ENCODE peak calls at places on chromosomes 7 and 10, in six cellular contexts. One of them, this sample, is unnamed. For H3K4me1, the result is how much of the 10 kb centered on the place peaks cover.

GRCh38 chr10:122034149-122034756 is 45.3 kb downstream of the TACC2 start:
- DNase-seq in OCI-LY7: no peak
- DNase-seq in right lobe of liver: no peak
- DNase-seq in sigmoid colon: no peak
- DNase-seq in adrenal gland: no peak
- DNase-seq in heart right ventricle: no peak
- DNase-seq in this sample: no peak

GRCh38 chr10:28580825-28581224 is 47.9 kb downstream of the WAC start:
- DNase-seq in OCI-LY7: no peak
- DNase-seq in right lobe of liver: no peak
- DNase-seq in sigmoid colon: no peak
- DNase-seq in adrenal gland: no peak
- DNase-seq in heart right ventricle: no peak
- DNase-seq in this sample: no peak

GRCh38 chr10:85873063-85873462 is 493.5 kb downstream of the GRID1 start:
- DNase-seq in OCI-LY7: no peak
- DNase-seq in right lobe of liver: no peak
- DNase-seq in sigmoid colon: no peak
- DNase-seq in adrenal gland: no peak
- DNase-seq in heart right ventricle: no peak
- DNase-seq in this sample: no peak

GRCh38 chr7:157018997-157019591 is 8.6 kb upstream of the MNX1 start:
- DNase-seq in OCI-LY7: no peak
- DNase-seq in right lobe of liver: no peak
- DNase-seq in sigmoid colon: no peak
- DNase-seq in adrenal gland: no peak
- DNase-seq in heart right ventricle: no peak
- DNase-seq in this sample: no peak

GRCh38 chr7:5442757-5443305 is 19.2 kb upstream of the TNRC18 start:
- DNase-seq in OCI-LY7: no peak
- DNase-seq in right lobe of liver: no peak
- DNase-seq in sigmoid colon: no peak
- DNase-seq in adrenal gland: no peak
- DNase-seq in heart right ventricle: no peak
- DNase-seq in this sample: no peak

GRCh38 chr7:3194501-3195141 is 106.4 kb upstream of the SDK1 start:
- DNase-seq in OCI-LY7: no peak
- DNase-seq in right lobe of liver: no peak
- DNase-seq in sigmoid colon: no peak
- DNase-seq in adrenal gland: no peak
- DNase-seq in heart right ventricle: no peak
- DNase-seq in this sample: no peak

GRCh38 chr7:158432369-158433270 is 155.0 kb downstream of the PTPRN2 start:
- DNase-seq in OCI-LY7: no peak
- DNase-seq in right lobe of liver: no peak
- DNase-seq in sigmoid colon: peak
- DNase-seq in adrenal gland: no peak
- DNase-seq in heart right ventricle: no peak
- DNase-seq in this sample: no peak

GRCh38 chr10:118272090-118272775 is 69.9 kb downstream of the FAM204A start:
- DNase-seq in OCI-LY7: no peak
- DNase-seq in right lobe of liver: no peak
- DNase-seq in sigmoid colon: peak
- DNase-seq in adrenal gland: no peak
- DNase-seq in heart right ventricle: no peak
- DNase-seq in this sample: no peak

GRCh38 chr7:40828686-40829085 is 693.9 kb downstream of the SUGCT start:
- DNase-seq in OCI-LY7: no peak
- DNase-seq in right lobe of liver: no peak
- DNase-seq in sigmoid colon: no peak
- DNase-seq in adrenal gland: no peak
- DNase-seq in heart right ventricle: no peak
- DNase-seq in this sample: no peak
- H3K4me1 ChIP-seq in OCI-LY7: under half
- H3K4me1 ChIP-seq in right lobe of liver: under half
- H3K4me1 ChIP-seq in sigmoid colon: under half
- H3K4me1 ChIP-seq in adrenal gland: under half
- H3K4me1 ChIP-seq in heart right ventricle: under half
- H3K4me1 ChIP-seq in this sample: under half

GRCh38 chr7:25296086-25296485 is 67.8 kb upstream of the NPVF start:
- DNase-seq in OCI-LY7: no peak
- DNase-seq in right lobe of liver: no peak
- DNase-seq in sigmoid colon: no peak
- DNase-seq in adrenal gland: no peak
- DNase-seq in heart right ventricle: no peak
- DNase-seq in this sample: no peak

GRCh38 chr7:25295404-25295803 is 67.1 kb upstream of the NPVF start:
- DNase-seq in OCI-LY7: no peak
- DNase-seq in right lobe of liver: no peak
- DNase-seq in sigmoid colon: no peak
- DNase-seq in adrenal gland: no peak
- DNase-seq in heart right ventricle: no peak
- DNase-seq in this sample: no peak

GRCh38 chr7:25294624-25295023 is 66.3 kb upstream of the NPVF start:
- DNase-seq in OCI-LY7: no peak
- DNase-seq in right lobe of liver: no peak
- DNase-seq in sigmoid colon: no peak
- DNase-seq in adrenal gland: no peak
- DNase-seq in heart right ventricle: no peak
- DNase-seq in this sample: no peak

GRCh38 chr7:25297231-25297630 is 68.9 kb upstream of the NPVF start:
- DNase-seq in OCI-LY7: no peak
- DNase-seq in right lobe of liver: no peak
- DNase-seq in sigmoid colon: no peak
- DNase-seq in adrenal gland: no peak
- DNase-seq in heart right ventricle: no peak
- DNase-seq in this sample: no peak
- H3K4me3 ChIP-seq in OCI-LY7: no peak
- H3K4me3 ChIP-seq in right lobe of liver: no peak
- H3K4me3 ChIP-seq in sigmoid colon: no peak
- H3K4me3 ChIP-seq in adrenal gland: no peak
- H3K4me3 ChIP-seq in heart right ventricle: no peak
- H3K4me3 ChIP-seq in this sample: no peak

DNA sequence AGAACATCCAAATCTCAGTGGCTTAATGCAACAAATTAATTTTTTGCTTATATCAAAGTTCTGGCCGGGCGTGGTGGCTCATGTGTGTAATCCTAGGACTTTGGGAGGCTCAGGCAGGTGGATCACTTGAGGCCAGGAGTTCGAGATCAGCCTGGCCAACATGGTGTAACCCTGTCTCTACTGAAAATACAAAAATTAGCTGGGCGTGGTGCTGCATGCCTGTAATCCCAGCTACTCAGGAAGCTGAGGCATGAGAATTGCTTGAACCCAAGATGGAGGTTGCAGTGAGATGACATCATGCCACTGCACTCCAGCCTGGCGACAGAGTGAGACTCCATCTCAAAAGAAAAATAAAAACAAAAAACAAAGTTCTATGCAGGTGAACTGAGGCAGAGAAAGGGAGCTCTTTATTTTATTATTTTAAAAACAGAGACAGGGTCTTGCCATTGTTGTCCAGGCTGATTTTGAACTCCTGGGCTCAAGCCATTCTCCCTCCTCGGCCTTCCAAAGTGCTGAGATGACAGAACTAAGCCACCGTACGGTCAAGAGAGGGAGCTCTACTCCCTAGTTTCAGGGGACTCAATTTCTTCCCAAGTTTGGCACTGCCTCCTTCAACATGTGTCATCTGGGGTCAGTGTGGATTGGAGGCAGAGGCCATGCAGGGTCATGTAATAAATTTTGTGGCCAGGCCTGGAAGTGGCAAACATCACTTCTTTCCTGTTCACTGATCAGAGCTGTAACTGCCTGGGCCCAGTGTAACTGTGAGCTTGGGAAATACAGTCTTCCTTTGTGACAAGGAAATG is 2.4 kb downstream of the ADCK2 start:
- DNase-seq in OCI-LY7: peak
- DNase-seq in right lobe of liver: no peak
- DNase-seq in sigmoid colon: peak
- DNase-seq in adrenal gland: peak
- DNase-seq in heart right ventricle: peak
- DNase-seq in this sample: peak
- TF ChIP-seq CTCF in OCI-LY7: peak
- TF ChIP-seq CTCF in right lobe of liver: peak
- TF ChIP-seq CTCF in sigmoid colon: peak
- TF ChIP-seq CTCF in adrenal gland: peak
- TF ChIP-seq CTCF in heart right ventricle: no peak
- TF ChIP-seq CTCF in this sample: peak

DNA sequence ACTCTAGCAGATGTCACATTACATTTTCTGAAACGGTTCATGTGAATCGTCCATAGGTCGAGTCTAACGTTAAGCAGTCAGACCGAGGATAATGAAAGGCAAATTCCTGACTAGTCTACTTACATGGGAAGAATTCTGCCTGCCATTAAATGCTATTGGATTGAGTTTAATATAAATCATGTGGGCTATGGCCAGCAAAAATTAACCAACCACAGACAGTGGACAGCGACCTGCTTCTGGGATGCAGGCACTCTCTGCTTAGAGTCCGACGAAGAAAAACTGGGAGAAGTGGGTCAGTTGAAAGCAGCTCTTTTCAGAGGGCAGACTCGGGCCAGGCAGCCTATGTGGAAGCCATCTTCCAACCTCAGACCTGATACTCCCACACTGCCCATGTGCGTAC is 16.6 kb downstream of the PIP4K2A start:
- DNase-seq in OCI-LY7: no peak
- DNase-seq in right lobe of liver: no peak
- DNase-seq in sigmoid colon: no peak
- DNase-seq in adrenal gland: no peak
- DNase-seq in heart right ventricle: no peak
- DNase-seq in this sample: no peak
- H3K4me1 ChIP-seq in OCI-LY7: under half
- H3K4me1 ChIP-seq in right lobe of liver: under half
- H3K4me1 ChIP-seq in sigmoid colon: under half
- H3K4me1 ChIP-seq in adrenal gland: under half
- H3K4me1 ChIP-seq in heart right ventricle: under half
- H3K4me1 ChIP-seq in this sample: under half

GRCh38 chr7:41655470-41655869 is 47.4 kb downstream of the INHBA start:
- DNase-seq in OCI-LY7: no peak
- DNase-seq in right lobe of liver: no peak
- DNase-seq in sigmoid colon: no peak
- DNase-seq in adrenal gland: no peak
- DNase-seq in heart right ventricle: no peak
- DNase-seq in this sample: no peak

GRCh38 chr7:41648506-41648905 is 54.4 kb downstream of the INHBA start:
- DNase-seq in OCI-LY7: no peak
- DNase-seq in right lobe of liver: no peak
- DNase-seq in sigmoid colon: no peak
- DNase-seq in adrenal gland: no peak
- DNase-seq in heart right ventricle: no peak
- DNase-seq in this sample: no peak

GRCh38 chr7:41656357-41656756 is 46.5 kb downstream of the INHBA start:
- DNase-seq in OCI-LY7: no peak
- DNase-seq in right lobe of liver: no peak
- DNase-seq in sigmoid colon: no peak
- DNase-seq in adrenal gland: no peak
- DNase-seq in heart right ventricle: no peak
- DNase-seq in this sample: no peak

DNA sequence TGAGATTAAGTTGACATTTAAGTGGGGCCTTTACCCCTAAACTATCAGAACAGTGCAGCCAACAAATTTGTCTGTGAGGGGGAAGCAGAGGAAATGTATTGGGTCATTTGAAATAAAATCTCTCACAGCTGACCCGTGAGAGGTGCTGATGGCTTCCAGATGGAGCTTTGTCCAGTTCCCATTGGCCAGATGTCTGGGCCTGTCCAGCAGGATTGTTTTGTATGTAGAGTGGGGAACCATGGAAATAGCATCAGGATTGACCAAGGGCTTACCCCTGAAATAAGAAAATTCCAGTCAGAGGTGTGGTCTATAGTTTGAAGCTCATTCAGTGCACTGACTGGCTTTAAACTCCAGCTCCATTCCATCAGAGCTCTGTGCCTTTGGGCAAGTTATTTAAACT is 50.6 kb downstream of the INHBA start:
- DNase-seq in OCI-LY7: no peak
- DNase-seq in right lobe of liver: no peak
- DNase-seq in sigmoid colon: no peak
- DNase-seq in adrenal gland: no peak
- DNase-seq in heart right ventricle: peak
- DNase-seq in this sample: no peak
- H3K4me3 ChIP-seq in OCI-LY7: no peak
- H3K4me3 ChIP-seq in right lobe of liver: no peak
- H3K4me3 ChIP-seq in sigmoid colon: no peak
- H3K4me3 ChIP-seq in adrenal gland: no peak
- H3K4me3 ChIP-seq in heart right ventricle: no peak
- H3K4me3 ChIP-seq in this sample: no peak

GRCh38 chr10:20256969-20257368 is 440.7 kb downstream of the PLXDC2 start:
- DNase-seq in OCI-LY7: no peak
- DNase-seq in right lobe of liver: no peak
- DNase-seq in sigmoid colon: no peak
- DNase-seq in adrenal gland: no peak
- DNase-seq in heart right ventricle: no peak
- DNase-seq in this sample: no peak

GRCh38 chr10:20257422-20257821 is 441.2 kb downstream of the PLXDC2 start:
- DNase-seq in OCI-LY7: no peak
- DNase-seq in right lobe of liver: no peak
- DNase-seq in sigmoid colon: no peak
- DNase-seq in adrenal gland: no peak
- DNase-seq in heart right ventricle: no peak
- DNase-seq in this sample: no peak

GRCh38 chr10:20254078-20254477 is 437.8 kb downstream of the PLXDC2 start:
- DNase-seq in OCI-LY7: no peak
- DNase-seq in right lobe of liver: no peak
- DNase-seq in sigmoid colon: no peak
- DNase-seq in adrenal gland: no peak
- DNase-seq in heart right ventricle: peak
- DNase-seq in this sample: peak

GRCh38 chr10:20254497-20254896 is 438.3 kb downstream of the PLXDC2 start:
- DNase-seq in OCI-LY7: no peak
- DNase-seq in right lobe of liver: no peak
- DNase-seq in sigmoid colon: no peak
- DNase-seq in adrenal gland: no peak
- DNase-seq in heart right ventricle: no peak
- DNase-seq in this sample: no peak
- TF ChIP-seq CTCF in OCI-LY7: no peak
- TF ChIP-seq CTCF in right lobe of liver: no peak
- TF ChIP-seq CTCF in sigmoid colon: no peak
- TF ChIP-seq CTCF in adrenal gland: no peak
- TF ChIP-seq CTCF in heart right ventricle: no peak
- TF ChIP-seq CTCF in this sample: no peak

GRCh38 chr10:61971016-61971350 is 69.5 kb downstream of the ARID5B start:
- DNase-seq in OCI-LY7: no peak
- DNase-seq in right lobe of liver: no peak
- DNase-seq in sigmoid colon: no peak
- DNase-seq in adrenal gland: no peak
- DNase-seq in heart right ventricle: no peak
- DNase-seq in this sample: no peak
- H3K4me1 ChIP-seq in OCI-LY7: half or more
- H3K4me1 ChIP-seq in right lobe of liver: under half
- H3K4me1 ChIP-seq in sigmoid colon: half or more
- H3K4me1 ChIP-seq in adrenal gland: under half
- H3K4me1 ChIP-seq in heart right ventricle: under half
- H3K4me1 ChIP-seq in this sample: under half

This sample was measured in ascending aorta.